ENCODE peak calls at places on chromosomes 11 and 22, in five cellular contexts. U is neural progenitor cell, A is kidney epithelial cell, D is uterus, H is transverse colon. N is an unnamed sample.
A peak's percentile ranks its signal among the peaks of the same experiment; 100 is the strongest.

GRCh38 chr22:48577014-48577690 is 1250.5 kb downstream of the BRD1 start:
- DNase-seq in U (peak; percentile 40), A (no peak), D (no peak), H (no peak), N (no peak)

GRCh38 chr11:75576445-75577049 is 14.5 kb downstream of the SERPINH1 start:
- DNase-seq in U (no peak), A (peak; percentile 76), D (no peak), H (peak; percentile 61), N (no peak)

GRCh38 chr11:107545101-107545514 is 20.4 kb downstream of the ALKBH8 start:
- DNase-seq in U (no peak), A (peak; percentile 65), D (no peak), H (no peak), N (no peak)

GRCh38 chr11:124640660-124641059 is 18.0 kb downstream of the TBRG1 start:
- DNase-seq in U (no peak), A (no peak), D (no peak), H (no peak), N (no peak)

GRCh38 chr22:46961591-46962290 is 199.3 kb downstream of the TBC1D22A start:
- DNase-seq in U (no peak), A (no peak), D (no peak), H (no peak), N (no peak)

GRCh38 chr11:72828692-72829101 is 14.5 kb downstream of the ATG16L2 start:
- DNase-seq in U (no peak), A (no peak), D (no peak), H (no peak), N (no peak)

GRCh38 chr11:11178671-11179070 is 174.4 kb downstream of the CSNK2A3 start:
- DNase-seq in U (no peak), A (peak; percentile 14), D (no peak), H (no peak), N (no peak)

GRCh38 chr22:30325065-30325720 is 1.5 kb downstream of the TBC1D10A start:
- DNase-seq in U (peak; percentile 50), A (no peak), D (peak; percentile 46), H (peak; percentile 73), N (no peak)

GRCh38 chr11:15258433-15259350 is 144.0 kb downstream of the INSC start:
- DNase-seq in U (peak; percentile 37), A (peak; percentile 70), D (no peak), H (no peak), N (peak; percentile 67)

DNA sequence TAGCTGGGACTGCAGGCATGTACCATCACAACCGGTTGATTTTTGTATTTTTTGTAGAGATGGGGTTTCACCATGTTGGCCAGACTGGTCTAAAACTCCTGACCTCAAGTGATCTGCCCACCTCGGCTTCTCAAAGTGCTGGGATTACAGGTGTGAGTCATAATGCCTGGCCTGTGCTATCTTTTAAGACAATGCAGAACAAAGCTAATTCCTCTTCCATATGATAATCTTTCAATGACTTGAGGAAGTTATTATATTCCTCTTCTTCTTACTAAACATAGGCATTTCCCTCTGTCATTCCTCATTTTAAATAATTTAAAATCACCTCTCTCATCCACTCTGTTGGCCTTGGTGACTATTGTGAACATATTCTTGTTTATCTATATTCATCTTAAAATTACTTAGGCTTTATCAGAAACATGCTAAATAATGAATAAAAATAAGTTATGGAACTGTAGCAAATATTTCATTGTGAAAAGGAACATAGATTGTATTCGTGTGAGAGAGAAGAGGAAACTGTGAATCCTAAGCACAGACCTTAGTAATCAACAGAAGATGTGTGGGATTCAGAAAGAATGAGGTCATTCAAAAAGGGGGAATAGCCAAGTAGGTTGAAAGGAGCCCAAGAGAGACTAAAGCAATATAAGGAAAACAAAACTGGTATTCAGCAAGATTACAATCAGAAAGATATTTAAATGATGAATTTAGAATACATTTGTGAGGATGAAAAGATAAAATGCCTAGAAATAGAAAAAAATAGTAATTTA is 269.4 kb downstream of the TTC28 start:
- DNase-seq in U (no peak), A (no peak), D (no peak), H (no peak), N (no peak)
- H3K4me3 ChIP-seq in U (no peak overlapping the region), A (no peak overlapping the region), D (no peak overlapping the region), H (no peak overlapping the region), N (no peak overlapping the region)

DNA sequence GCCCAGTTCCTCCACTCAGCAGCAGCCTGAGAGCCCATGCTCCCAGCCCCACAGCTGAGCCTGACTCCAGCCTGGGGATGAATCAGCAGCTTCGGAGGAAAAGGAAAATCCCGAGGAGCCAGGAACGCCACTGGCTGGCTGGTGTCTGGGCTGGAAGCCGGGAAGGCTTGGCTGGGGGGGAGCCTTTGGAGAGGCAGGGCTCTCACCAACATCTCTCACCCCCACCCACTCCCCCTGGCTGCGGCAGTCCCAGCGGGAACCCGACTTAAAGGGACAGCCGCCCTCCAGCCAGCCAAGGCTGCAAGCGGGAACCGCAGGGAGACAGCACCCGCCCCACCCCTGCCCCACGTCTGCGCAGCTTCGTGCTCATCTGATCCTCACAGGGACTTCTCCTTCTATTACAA is 28.4 kb downstream of the KIAA0930 start:
- DNase-seq in U (peak; percentile 48), A (peak; percentile 68), D (peak; percentile 77), H (peak; percentile 64), N (no peak)
- TF ChIP-seq CTCF in U (no peak), A (no peak), D (no peak), H (no peak), N (no peak)

GRCh38 chr11:65274734-65275682 is 13.2 kb downstream of the POLA2 start:
- DNase-seq in U (peak; percentile 77), A (peak; percentile 67), D (peak; percentile 83), H (peak; percentile 79), N (peak; percentile 79)
- H3K4me3 ChIP-seq in U (no peak overlapping the region), A (no peak overlapping the region), D (no peak overlapping the region), H (no peak overlapping the region), N (no peak overlapping the region)

DNA sequence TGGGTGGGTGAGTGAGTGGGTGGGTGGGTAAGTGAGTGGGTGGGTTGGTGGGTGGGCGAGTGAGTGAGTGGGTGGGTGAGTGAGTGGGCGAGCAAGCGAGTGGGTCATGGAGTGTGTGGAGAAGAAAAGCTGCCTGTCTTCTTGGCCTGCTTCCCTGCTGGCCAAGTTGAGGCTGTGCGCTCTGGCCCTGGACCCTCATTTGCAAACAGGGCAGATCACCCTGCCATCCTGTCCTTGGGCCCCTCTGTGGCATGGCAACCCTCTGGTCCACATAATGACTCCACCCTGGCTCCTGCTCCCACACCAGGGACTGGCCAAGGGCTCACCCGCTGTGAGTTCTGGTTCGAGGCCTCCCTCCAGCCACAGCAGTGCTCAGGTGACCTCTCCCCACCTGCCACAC is 35.1 kb downstream of the CAPN1 start:
- DNase-seq in U (no peak), A (no peak), D (no peak), H (no peak), N (no peak)
- TF ChIP-seq CTCF in U (no peak), A (no peak), D (no peak), H (no peak), N (no peak)

DNA sequence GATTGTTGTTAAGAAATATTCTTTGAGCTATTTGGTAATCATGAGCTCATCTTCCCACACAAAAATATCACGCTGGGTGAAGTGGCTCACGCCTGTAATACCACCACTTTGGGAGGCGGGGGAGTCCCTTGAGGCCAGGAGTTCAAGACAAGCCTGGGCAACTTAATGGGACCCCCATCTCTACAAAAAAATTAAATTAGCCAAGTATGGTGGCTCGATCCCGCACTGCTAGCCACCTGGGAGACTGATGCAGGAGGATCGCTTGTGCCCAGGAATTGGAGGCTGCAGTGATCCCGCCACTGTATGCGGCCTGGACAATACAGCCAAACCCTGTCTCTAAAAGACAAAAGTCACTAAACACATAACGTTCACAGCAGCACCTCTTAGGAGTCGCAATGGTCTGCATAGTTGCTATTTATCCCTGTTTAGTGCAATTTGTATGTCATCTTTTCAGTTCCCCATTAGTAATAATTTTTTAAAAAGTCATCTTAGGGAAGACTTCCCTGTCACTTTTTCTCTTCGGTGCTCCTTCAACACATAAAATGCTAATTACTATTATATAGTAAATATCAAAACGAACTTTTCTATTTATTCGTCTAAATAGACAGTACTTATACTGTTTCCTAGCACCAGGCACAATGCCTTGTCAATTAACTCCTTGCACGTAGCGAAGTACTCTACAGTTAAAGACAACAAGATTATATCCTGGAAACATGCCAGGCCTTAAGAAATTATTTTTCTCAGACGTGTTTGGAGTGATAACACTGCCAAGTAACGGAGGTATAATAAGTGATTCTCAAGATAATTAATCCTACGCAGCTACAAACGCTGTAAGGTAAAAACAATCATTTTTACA is 1.1 kb downstream of the ST13 start:
- DNase-seq in U (peak; percentile 8), A (no peak), D (peak; percentile 30), H (no peak), N (no peak)
- H3K4me3 ChIP-seq in U (peak overlapping the region; percentile 89), A (peak overlapping the region; percentile 97), D (peak overlapping the region; percentile 99), H (peak overlapping the region; percentile 94), N (peak overlapping the region; percentile 98)

GRCh38 chr22:29080061-29080975 is 7.5 kb downstream of the KREMEN1 start:
- DNase-seq in U (no peak), A (no peak), D (no peak), H (no peak), N (no peak)

GRCh38 chr22:29078869-29079207 is 6.0 kb downstream of the KREMEN1 start:
- DNase-seq in U (no peak), A (no peak), D (no peak), H (no peak), N (no peak)

GRCh38 chr22:29079218-29079901 is 6.5 kb downstream of the KREMEN1 start:
- DNase-seq in U (no peak), A (no peak), D (no peak), H (peak; percentile 64), N (peak; percentile 39)

GRCh38 chr22:29081499-29082236 is 8.8 kb downstream of the KREMEN1 start:
- DNase-seq in U (no peak), A (no peak), D (no peak), H (no peak), N (no peak)

DNA sequence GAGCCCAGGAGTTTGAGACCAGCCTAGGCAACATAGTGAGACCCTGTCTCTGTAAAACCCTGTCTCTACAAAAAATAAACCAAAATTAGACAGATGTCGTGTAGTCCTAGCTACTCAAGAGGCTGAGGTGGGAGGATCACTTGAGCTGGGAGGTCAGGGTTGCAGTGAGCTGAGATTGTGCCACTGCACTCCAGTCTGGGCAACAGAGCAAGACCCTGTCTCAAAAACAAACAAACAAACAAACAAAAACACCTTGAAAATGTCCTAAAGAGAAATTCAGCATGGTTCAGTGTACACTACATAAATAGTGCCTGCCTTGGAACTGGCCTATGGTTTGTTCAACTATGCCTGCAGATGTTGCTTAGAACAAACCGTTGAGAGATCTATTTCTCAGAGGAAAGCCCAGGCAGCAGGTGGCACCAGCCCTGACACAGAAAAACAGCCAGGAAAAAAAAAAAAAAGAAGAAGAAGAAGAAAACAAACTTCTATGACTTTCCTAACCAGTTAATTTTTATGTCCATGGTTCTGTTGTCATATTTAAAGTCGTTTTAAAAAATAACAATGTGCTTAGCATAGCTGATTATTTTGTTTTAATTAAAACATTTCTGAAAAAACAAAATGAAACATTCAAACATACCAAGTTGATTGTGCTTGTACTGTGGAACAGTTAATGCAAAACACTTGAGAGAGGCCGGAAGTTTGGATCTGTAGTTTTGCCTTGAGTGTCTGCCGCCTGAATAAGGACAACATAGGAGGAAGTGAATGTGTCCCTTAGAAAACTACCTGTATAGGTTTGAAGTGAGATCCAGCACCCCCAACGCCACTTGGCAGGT is 5.4 kb downstream of the KREMEN1 start:
- DNase-seq in U (no peak), A (no peak), D (no peak), H (no peak), N (no peak)
- TF ChIP-seq CTCF in U (no peak), A (no peak), D (no peak), H (no peak), N (no peak)

N was measured in LNCaP clone FGC.